ENCODE peak calls at places on chromosomes 12 and 14, in four cellular contexts. W is dorsolateral prefrontal cortex, K is GM23248, P is tibial nerve. E is an unnamed sample.

GRCh38 chr12:32400114-32400672 is 835 bp downstream of the FGD4 start:
- DNase-seq in W (no peak), P (no peak), K (no peak), E (no peak)

GRCh38 chr14:54804720-54805060 is 97.9 kb downstream of the GCH1 start:
- DNase-seq in K (no peak), P (no peak), W (no peak), E (no peak)

GRCh38 chr12:111942557-111942956 is 70.4 kb downstream of the TMEM116 start:
- DNase-seq in P (no peak), W (no peak), K (peak), E (no peak)

GRCh38 chr12:3611853-3612703 is 121.1 kb downstream of the PRMT8 start:
- DNase-seq in K (peak), P (no peak), W (no peak), E (no peak)

GRCh38 chr14:22689186-22689585 is 45.0 kb upstream of the OR6J1 start:
- DNase-seq in W (no peak), K (peak), P (no peak), E (no peak)

GRCh38 chr14:77543637-77544334 is 45.2 kb upstream of the ISM2 start:
- DNase-seq in P (no peak), K (no peak), W (no peak), E (no peak)

GRCh38 chr14:31280871-31281220 is 73.3 kb upstream of the HECTD1 start:
- DNase-seq in W (no peak), P (no peak), K (no peak), E (no peak)

GRCh38 chr14:68666206-68666730 is 126.6 kb downstream of the ZFP36L1 start:
- DNase-seq in W (no peak), K (peak), P (no peak), E (no peak)

GRCh38 chr12:99055294-99055693 is 410.2 kb downstream of the APAF1 start:
- DNase-seq in K (no peak), W (no peak), P (no peak), E (no peak)

GRCh38 chr14:65336191-65336591 is 76.3 kb upstream of the FUT8 start:
- DNase-seq in P (no peak), W (no peak), K (peak), E (no peak)

GRCh38 chr14:67618617-67619063 is 1.1 kb upstream of the ARG2 start:
- DNase-seq in P (no peak), K (peak), W (no peak), E (no peak)

GRCh38 chr12:51897181-51897580 is 9.3 kb downstream of the ANKRD33 start:
- DNase-seq in K (peak), P (no peak), W (no peak), E (no peak)

GRCh38 chr12:51525518-51525917 is 65.5 kb upstream of the SCN8A start:
- DNase-seq in W (no peak), K (no peak), P (no peak), E (no peak)

GRCh38 chr14:102512713-102513373 is 3.3 kb upstream of the ANKRD9 start:
- DNase-seq in P (no peak), K (no peak), W (no peak), E (no peak)

GRCh38 chr12:116598341-116599284 is 39.4 kb downstream of the MAP1LC3B2 start:
- DNase-seq in K (peak), P (no peak), W (no peak), E (no peak)

GRCh38 chr12:14239350-14239934 is 126.0 kb upstream of the ATF7IP start:
- DNase-seq in P (no peak), W (no peak), K (peak), E (no peak)

GRCh38 chr12:111105294-111105693 is 184.9 kb upstream of the MYL2 start:
- DNase-seq in W (no peak), K (no peak), P (no peak), E (no peak)

GRCh38 chr14:100375273-100375962 is 52.3 kb downstream of the SLC25A47 start:
- DNase-seq in P (peak), K (peak), W (no peak), E (no peak)

GRCh38 chr14:35123388-35123703 is 994 bp downstream of the PRORP start:
- DNase-seq in P (no peak), W (no peak), K (peak), E (no peak)

GRCh38 chr12:94710933-94711332 is 60.6 kb upstream of the TMCC3 start:
- DNase-seq in P (no peak), K (peak), W (no peak), E (peak)

GRCh38 chr12:40105265-40105514 is 691 bp downstream of the SLC2A13 start:
- DNase-seq in P (no peak), K (no peak), W (no peak), E (no peak)

GRCh38 chr14:93249128-93249831 is 42.2 kb downstream of the UBR7 start:
- DNase-seq in K (no peak), W (no peak), P (no peak), E (no peak)

GRCh38 chr12:29039013-29039412 is 110.1 kb upstream of the FAR2 start:
- DNase-seq in P (no peak), K (peak), W (no peak), E (no peak)

GRCh38 chr12:52178984-52179383 is 12.8 kb downstream of the KRT80 start:
- DNase-seq in K (peak), P (no peak), W (no peak), E (no peak)

GRCh38 chr12:69196302-69197288 is 42.8 kb upstream of the CPSF6 start:
- DNase-seq in K (peak), P (no peak), W (no peak), E (no peak)

GRCh38 chr14:67010602-67011001 is 178.6 kb upstream of the GARIN2 start:
- DNase-seq in K (no peak), P (no peak), W (no peak), E (no peak)

GRCh38 chr12:68420225-68421008 is 88.3 kb upstream of the MDM1 start:
- DNase-seq in P (no peak), K (peak), W (no peak), E (no peak)

GRCh38 chr14:32940066-32940651 is 1.5 kb downstream of the NPAS3 start:
- DNase-seq in K (peak), W (no peak), P (no peak), E (no peak)

GRCh38 chr12:112261559-112261958 is 120.7 kb downstream of the HECTD4 start:
- DNase-seq in P (no peak), K (no peak), W (no peak), E (peak)

GRCh38 chr12:13130981-13131380 is 27.5 kb upstream of the GSG1 start:
- DNase-seq in P (no peak), K (no peak), W (no peak), E (no peak)

GRCh38 chr12:96078281-96078761 is 42.9 kb upstream of the LTA4H start:
- DNase-seq in P (no peak), K (no peak), W (no peak), E (peak)

GRCh38 chr12:6957151-6957701 is 6.1 kb downstream of the PTPN6 start:
- DNase-seq in K (no peak), W (peak), P (no peak), E (no peak)
- H3K27ac ChIP-seq in K (no peak), W (no peak), P (no peak), E (no peak)

GRCh38 chr12:124568431-124569374 is 1.3 kb upstream of the NCOR2 start:
- DNase-seq in W (peak), K (peak), P (peak), E (no peak)

GRCh38 chr12:124571556-124571955 is 4.1 kb upstream of the NCOR2 start:
- DNase-seq in P (no peak), K (no peak), W (no peak), E (no peak)

GRCh38 chr12:124569375-124570148 is 2.1 kb upstream of the NCOR2 start:
- DNase-seq in W (no peak), P (no peak), K (no peak), E (no peak)

GRCh38 chr12:124567673-124568373 is 411 bp upstream of the NCOR2 start:
- DNase-seq in K (peak), P (peak), W (peak), E (peak)

DNA sequence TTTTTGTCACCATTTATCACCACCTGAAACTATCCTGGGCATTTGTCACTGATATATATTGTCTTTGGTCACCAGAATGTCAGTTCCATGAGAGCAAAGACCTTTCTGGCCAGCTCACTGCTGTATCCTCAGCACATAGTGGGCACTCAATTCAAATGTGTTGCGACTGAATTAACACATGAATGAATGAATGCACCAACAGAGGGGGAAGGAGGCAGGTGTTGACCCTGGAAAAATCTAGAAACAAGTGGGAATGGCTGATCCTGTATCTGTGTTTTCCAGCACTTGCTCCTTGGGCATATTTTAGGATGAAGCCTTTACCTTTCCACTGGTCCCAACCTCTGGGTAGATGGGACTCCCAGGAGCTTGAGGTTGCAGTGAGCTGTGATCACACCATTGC is 3.4 kb upstream of the NCOR2 start:
- DNase-seq in W (no peak), K (no peak), P (no peak), E (no peak)
- H3K27ac ChIP-seq in W (no peak), K (no peak), P (no peak), E (no peak)

GRCh38 chr14:75442166-75442565 is 14.3 kb downstream of the JDP2 start:
- DNase-seq in W (no peak), K (peak), P (no peak), E (no peak)
- H3K27ac ChIP-seq in W (peak), K (peak), P (no peak), E (no peak)

DNA sequence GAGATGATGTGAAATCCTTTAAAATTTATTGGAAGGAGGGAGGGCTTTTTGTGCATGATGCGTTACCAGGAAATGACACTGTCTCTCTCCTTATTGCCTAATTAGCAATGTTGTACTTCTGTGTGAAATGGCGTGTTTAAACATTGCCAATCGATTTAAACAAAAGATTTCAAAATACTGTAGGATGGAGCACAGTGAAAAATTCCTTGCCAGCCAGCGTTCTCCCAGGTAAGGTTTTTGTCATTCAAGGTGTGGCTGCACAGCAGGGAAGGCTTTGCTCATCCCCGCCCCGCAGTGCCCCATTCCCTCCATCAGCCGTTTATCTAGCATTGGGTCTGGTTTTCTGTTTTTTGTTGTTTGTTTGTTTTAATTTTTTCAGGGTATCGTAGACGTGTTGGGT is 137.3 kb downstream of the CACNA1C start:
- DNase-seq in P (no peak), W (no peak), K (no peak), E (no peak)
- H3K27ac ChIP-seq in P (no peak), W (no peak), K (no peak), E (no peak)

DNA sequence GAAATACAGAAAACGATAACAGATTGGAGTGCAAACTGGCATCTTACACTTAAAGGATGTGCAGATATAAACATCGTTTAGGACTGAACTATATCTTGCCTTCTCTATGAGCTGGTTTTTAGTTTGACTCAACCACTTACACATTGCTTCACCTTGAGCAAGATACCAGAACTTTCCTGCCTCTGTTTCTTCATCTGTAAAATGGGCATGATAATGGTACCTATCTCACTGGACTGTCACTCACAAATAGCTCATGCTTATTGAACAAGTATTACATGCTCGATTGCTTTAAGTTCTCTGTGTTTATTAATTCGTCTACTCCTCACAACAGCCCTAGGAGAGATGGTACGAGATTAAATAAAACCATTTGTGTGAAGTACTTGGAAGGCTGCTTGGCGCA is 7.7 kb downstream of the FZD10 start:
- DNase-seq in K (no peak), P (no peak), W (no peak), E (no peak)
- H3K27ac ChIP-seq in K (no peak), P (no peak), W (no peak), E (no peak)

GRCh38 chr14:96054661-96055060 is 15.5 kb downstream of the C14orf132 start:
- DNase-seq in K (peak), P (no peak), W (no peak), E (no peak)
- H3K27ac ChIP-seq in K (peak), P (no peak), W (peak), E (peak)

GRCh38 chr14:74552623-74553022 is 59.1 kb downstream of the ISCA2 start:
- DNase-seq in P (no peak), K (peak), W (peak), E (no peak)

GRCh38 chr14:74550071-74550470 is 56.5 kb downstream of the ISCA2 start:
- DNase-seq in W (no peak), P (no peak), K (no peak), E (no peak)

GRCh38 chr14:74551431-74551830 is 57.9 kb downstream of the ISCA2 start:
- DNase-seq in P (no peak), K (no peak), W (no peak), E (no peak)

GRCh38 chr14:74551001-74551400 is 57.4 kb downstream of the ISCA2 start:
- DNase-seq in K (no peak), P (no peak), W (no peak), E (no peak)

GRCh38 chr14:74551903-74552371 is 58.4 kb downstream of the ISCA2 start:
- DNase-seq in K (peak), W (peak), P (no peak), E (peak)
- H3K27ac ChIP-seq in K (peak), W (no peak), P (no peak), E (no peak)

DNA sequence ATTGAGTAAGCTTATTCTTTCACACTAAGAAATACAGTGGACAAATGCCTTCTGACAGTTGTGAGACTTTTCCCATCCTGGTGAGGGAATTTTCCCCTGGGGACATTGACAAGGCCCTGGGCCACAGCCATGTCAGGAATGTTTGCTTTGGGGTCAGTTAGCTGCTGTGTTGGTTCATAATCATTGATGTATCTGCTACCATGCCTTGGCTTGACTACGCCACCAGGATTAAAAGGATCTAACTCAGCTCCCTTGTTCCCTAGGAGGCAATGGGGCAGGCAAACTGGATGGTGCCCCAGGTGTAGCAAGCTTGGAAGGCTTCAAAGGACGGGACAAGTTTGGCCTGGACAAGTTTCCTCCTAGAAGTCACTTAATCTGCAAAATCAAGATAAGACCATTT is 3.1 kb upstream of the CCDC88C start:
- DNase-seq in W (no peak), K (no peak), P (no peak), E (no peak)
- H3K27ac ChIP-seq in W (no peak), K (no peak), P (no peak), E (no peak)

GRCh38 chr14:89721991-89722390 is 232.5 kb downstream of the EFCAB11 start:
- DNase-seq in P (no peak), K (peak), W (no peak), E (no peak)

GRCh38 chr14:89721330-89721729 is 233.2 kb downstream of the EFCAB11 start:
- DNase-seq in K (no peak), P (no peak), W (no peak), E (no peak)

GRCh38 chr14:89720741-89721315 is 233.7 kb downstream of the EFCAB11 start:
- DNase-seq in W (no peak), P (no peak), K (no peak), E (peak)

GRCh38 chr14:89719371-89720075 is 235.0 kb downstream of the EFCAB11 start:
- DNase-seq in W (no peak), P (no peak), K (no peak), E (no peak)

DNA sequence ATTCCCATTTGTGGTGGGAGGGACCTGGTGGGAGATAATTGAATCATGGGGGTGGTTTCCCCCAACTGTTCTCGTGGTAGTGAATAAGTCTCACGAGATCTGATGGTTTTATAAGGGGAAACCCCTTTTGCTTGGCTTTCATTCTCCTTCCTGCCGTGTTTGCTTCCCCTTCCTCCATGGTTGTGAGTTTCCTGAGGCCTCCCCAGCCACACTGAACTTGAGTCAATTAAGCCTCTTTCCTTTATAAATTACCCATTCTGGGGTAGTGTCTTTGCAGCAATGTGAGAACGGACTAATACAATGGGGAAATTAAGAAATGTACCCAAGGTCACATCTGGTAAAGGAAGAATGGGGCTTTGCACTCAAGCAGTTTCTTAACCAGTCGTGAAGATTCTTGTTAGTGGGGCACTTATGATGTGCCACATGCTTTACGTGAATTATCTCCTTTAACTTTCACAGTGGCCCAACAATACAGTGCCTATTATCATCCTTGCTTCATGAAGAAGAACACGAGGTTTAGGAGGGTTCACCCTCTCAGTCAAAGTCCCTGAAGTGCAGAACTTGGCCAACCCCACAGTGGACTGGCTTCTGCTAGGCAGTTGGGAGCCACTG is 234.3 kb downstream of the EFCAB11 start:
- DNase-seq in W (no peak), K (no peak), P (no peak), E (no peak)
- H3K27ac ChIP-seq in W (no peak), K (no peak), P (no peak), E (peak)

E was measured in substantia nigra.